ENCODE peak calls at places on chromosomes 4 and X, in five cellular contexts. C, U, A, O and F are unnamed samples.

GRCh38 chr4:147689062-147689461 is 5.1 kb upstream of the PRMT9 start:
- DNase-seq in C (no peak), U (no peak), A (no peak), O (no peak), F (no peak)

GRCh38 chrX:91435465-91435864 is 826 bp downstream of the PABPC5 start:
- DNase-seq in C (no peak), U (no peak), A (no peak), O (peak), F (no peak)

GRCh38 chr4:187302456-187302855 is 578.8 kb upstream of the FAT1 start:
- DNase-seq in C (no peak), U (no peak), A (peak), O (no peak), F (no peak)

GRCh38 chr4:175339100-175339707 is 421.0 kb downstream of the ADAM29 start:
- DNase-seq in C (no peak), U (no peak), A (peak), O (no peak), F (no peak)

GRCh38 chr4:112296949-112297483 is at the start of gene ALPK1:
- DNase-seq in C (no peak), U (peak), A (peak), O (no peak), F (peak)

GRCh38 chr4:110516106-110516922 is 40.4 kb downstream of the ENPEP start:
- DNase-seq in C (peak), U (peak), A (no peak), O (no peak), F (no peak)

GRCh38 chrX:48794993-48795501 is 6.8 kb upstream of the HDAC6 start:
- DNase-seq in C (no peak), U (no peak), A (peak), O (peak), F (peak)

GRCh38 chr4:83629945-83630684 is 94.2 kb downstream of the GPAT3 start:
- DNase-seq in C (no peak), U (no peak), A (no peak), O (no peak), F (peak)

GRCh38 chrX:65894138-65894537 is 145.7 kb downstream of the VSIG4 start:
- DNase-seq in C (no peak), U (peak), A (no peak), O (peak), F (no peak)

GRCh38 chr4:75710246-75710645 is 14.1 kb upstream of the USO1 start:
- DNase-seq in C (no peak), U (no peak), A (no peak), O (no peak), F (no peak)

GRCh38 chr4:88251914-88252313 is 32.4 kb downstream of the PPM1K start:
- DNase-seq in C (no peak), U (no peak), A (no peak), O (no peak), F (no peak)

GRCh38 chr4:46123872-46124755 is at the start of gene GABRG1:
- DNase-seq in C (no peak), U (no peak), A (no peak), O (peak), F (no peak)

GRCh38 chr4:126396121-126396520 is 1081.4 kb downstream of the FAT4 start:
- DNase-seq in C (no peak), U (no peak), A (no peak), O (no peak), F (no peak)

GRCh38 chr4:126395661-126396060 is 1080.9 kb downstream of the FAT4 start:
- DNase-seq in C (no peak), U (no peak), A (no peak), O (no peak), F (no peak)

DNA sequence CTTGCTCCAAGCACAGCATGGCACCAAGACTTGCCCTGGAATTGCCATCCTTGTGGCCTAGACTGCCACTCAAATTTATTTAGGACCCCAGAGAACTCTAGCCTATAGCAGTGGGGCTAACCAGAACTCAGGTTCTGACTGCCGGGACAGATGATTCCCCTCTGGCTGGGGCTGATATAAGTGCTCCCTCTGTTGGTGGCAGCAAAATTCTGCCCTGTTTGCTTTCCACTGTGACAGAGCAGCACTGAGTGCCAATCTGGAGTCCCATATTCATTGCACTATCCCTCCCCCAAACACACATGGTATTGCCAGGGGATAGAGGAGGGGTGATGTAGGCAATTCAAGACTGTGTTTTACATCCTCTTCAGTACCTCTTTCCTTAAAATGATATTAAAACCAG is 1081.9 kb downstream of the FAT4 start:
- DNase-seq in C (no peak), U (no peak), A (no peak), O (no peak), F (no peak)
- TF ChIP-seq CTCF in C (no peak), U (no peak), A (no peak), O (no peak), F (no peak)

GRCh38 chr4:128980816-128981326 is 112.5 kb downstream of the SCLT1 start:
- DNase-seq in C (no peak), U (no peak), A (no peak), O (no peak), F (no peak)

GRCh38 chr4:128986019-128986418 is 107.3 kb downstream of the SCLT1 start:
- DNase-seq in C (no peak), U (no peak), A (no peak), O (no peak), F (no peak)

GRCh38 chr4:128978985-128979384 is 114.4 kb downstream of the SCLT1 start:
- DNase-seq in C (no peak), U (no peak), A (no peak), O (no peak), F (no peak)

GRCh38 chr4:128979934-128980333 is 113.4 kb downstream of the SCLT1 start:
- DNase-seq in C (no peak), U (no peak), A (peak), O (no peak), F (peak)

DNA sequence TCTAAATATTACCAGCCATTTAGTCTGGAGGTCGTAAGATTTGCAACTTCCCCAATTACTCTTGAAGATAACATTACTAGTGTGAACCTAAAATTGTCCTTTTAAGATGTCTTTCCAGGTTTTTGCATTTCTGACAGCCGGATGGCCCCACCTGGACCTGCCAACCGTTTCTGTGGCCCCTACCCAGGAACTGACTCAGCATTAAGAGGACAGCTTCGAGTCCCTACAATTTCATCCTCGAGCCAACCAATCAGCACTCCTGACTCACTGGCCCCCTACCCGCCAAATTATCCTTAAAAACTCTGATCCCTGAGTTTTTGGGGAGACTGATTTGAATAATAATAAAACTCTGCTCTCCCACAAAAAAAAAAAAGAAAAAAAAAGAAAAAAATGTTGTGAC is 112.0 kb downstream of the SCLT1 start:
- DNase-seq in C (no peak), U (no peak), A (no peak), O (no peak), F (no peak)
- TF ChIP-seq CTCF in C (no peak), U (no peak), A (no peak), O (no peak), F (no peak)

GRCh38 chrX:16739574-16739973 is 20.2 kb downstream of the SYAP1 start:
- DNase-seq in C (no peak), U (no peak), A (peak), O (no peak), F (no peak)

GRCh38 chrX:16745659-16746058 is 26.2 kb downstream of the SYAP1 start:
- DNase-seq in C (no peak), U (no peak), A (no peak), O (no peak), F (no peak)

GRCh38 chrX:16748425-16748824 is 29.0 kb downstream of the SYAP1 start:
- DNase-seq in C (no peak), U (no peak), A (no peak), O (no peak), F (no peak)

GRCh38 chrX:16745102-16745501 is 25.7 kb downstream of the SYAP1 start:
- DNase-seq in C (no peak), U (no peak), A (no peak), O (no peak), F (no peak)

DNA sequence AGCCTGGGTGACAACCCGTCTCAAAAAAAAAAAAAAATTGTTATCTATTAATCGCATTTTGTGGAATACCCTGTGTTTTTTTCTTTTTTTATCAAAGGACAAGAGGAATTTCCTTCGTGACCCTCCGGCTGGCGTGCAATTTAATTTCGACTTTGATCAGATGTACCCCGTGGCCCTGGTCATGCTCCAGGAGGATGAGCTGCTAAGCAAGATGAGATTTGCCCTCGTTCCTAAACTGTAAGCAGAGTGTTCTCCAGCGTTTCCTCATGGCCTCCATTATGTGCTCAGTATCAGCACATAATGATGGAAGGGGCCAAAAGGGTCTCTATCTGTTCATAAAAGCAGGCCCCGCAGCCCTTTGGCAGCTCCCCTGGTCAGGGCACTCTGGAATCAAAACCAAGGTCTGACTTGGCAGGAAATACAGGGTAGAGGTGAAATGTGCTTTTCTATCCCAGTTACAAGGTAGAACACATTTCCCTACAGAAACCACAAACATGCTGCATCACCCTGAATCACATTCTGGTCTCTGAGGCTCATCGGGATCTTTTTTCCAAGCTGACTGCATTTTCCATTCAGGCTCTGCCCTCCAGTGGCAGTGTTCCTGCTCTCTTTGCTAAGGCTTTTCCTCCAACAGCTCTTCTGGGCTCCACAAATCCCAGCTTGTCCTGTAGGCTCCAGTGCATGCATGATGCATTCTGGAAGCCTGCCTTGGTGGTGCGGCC is 24.4 kb downstream of the SYAP1 start:
- DNase-seq in C (no peak), U (no peak), A (peak), O (no peak), F (no peak)
- TF ChIP-seq CTCF in C (no peak), U (no peak), A (peak), O (no peak), F (peak)

GRCh38 chr4:163556169-163556568 is 61.7 kb downstream of the TMA16 start:
- DNase-seq in C (no peak), U (peak), A (no peak), O (no peak), F (no peak)
- TF ChIP-seq CTCF in C (no peak), U (no peak), A (peak), O (peak), F (no peak)

DNA sequence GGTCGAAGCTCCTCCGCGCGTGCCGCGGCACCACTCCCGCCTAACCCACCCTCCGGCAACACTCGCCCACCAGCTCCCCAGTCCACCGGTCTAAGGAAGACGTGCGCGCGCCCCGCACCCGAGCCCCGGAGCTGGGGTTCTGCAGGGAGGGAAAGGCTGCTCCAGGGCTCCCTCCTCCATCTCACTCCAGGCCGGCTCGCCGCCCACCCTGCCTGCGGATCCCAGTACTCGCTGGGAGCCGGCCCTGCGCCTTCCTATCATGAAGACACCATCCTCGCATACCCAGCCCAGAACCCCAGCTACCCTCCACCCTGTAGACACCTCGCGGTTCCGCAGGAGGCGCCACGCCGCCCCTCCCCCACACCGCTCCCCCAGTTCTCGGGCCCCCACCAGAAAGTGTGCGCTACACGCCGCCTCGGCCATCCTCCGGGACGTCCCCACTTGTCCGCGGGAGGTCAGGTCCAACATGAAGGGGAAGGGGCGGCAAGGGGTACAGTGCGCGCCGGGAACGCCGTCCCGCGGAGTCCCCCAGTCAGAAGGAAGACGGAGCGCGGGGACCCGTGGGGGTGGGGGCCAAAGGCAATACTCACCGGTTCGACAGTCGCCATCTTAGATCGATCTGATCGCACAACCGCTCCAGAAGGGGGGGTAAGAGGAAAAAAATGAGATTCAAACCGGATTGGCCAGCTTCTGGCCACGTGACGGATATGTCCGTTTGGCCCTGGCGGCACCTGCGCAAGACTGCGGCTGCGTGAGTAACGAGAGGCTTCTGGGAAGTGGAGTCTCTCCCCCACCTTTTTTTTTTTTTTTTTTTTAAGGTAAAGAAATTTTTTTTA is at the start of gene EIF4E:
- DNase-seq in C (peak), U (peak), A (peak), O (peak), F (peak)
- TF ChIP-seq CTCF in C (no peak), U (peak), A (peak), O (peak), F (no peak)